ENCODE peak calls at places on chromosomes 2 and 18, in seven cellular contexts. E, R, Y, G, A, J and O are unnamed samples.

GRCh38 chr2:46873632-46874068 is 42.0 kb downstream of the MCFD2 start:
- DNase-seq in J (peak), G (peak), A (peak), Y (peak), E (peak), R (no peak), O (no peak)

GRCh38 chr2:118065927-118066326 is 22.3 kb upstream of the INSIG2 start:
- DNase-seq in A (no peak), Y (no peak), G (peak), J (no peak), E (no peak), R (no peak), O (no peak)

GRCh38 chr18:8478166-8478967 is 130.9 kb upstream of the RAB12 start:
- DNase-seq in J (peak), E (peak), R (no peak), A (peak), Y (peak), G (peak), O (peak)

GRCh38 chr18:24553886-24554285 is 93.4 kb downstream of the HRH4 start:
- DNase-seq in A (no peak), Y (no peak), J (no peak), R (no peak), G (no peak), E (no peak), O (no peak)

GRCh38 chr18:57051586-57052044 is 95.3 kb upstream of the BOD1L2 start:
- DNase-seq in Y (no peak), A (no peak), J (no peak), E (no peak), R (peak), G (peak), O (no peak)

GRCh38 chr2:70141754-70142589 is 48.8 kb downstream of the C2orf42 start:
- DNase-seq in Y (peak), A (no peak), E (peak), G (peak), R (no peak), J (no peak), O (peak)

GRCh38 chr2:83991992-83992391 is 467.1 kb downstream of the SUCLG1 start:
- DNase-seq in E (peak), G (peak), Y (no peak), R (no peak), J (no peak), A (no peak), O (no peak)

GRCh38 chr2:229401126-229401865 is 130.2 kb upstream of the PID1 start:
- DNase-seq in G (no peak), E (no peak), Y (no peak), J (no peak), A (no peak), R (no peak), O (no peak)

GRCh38 chr2:165681841-165682240 is 112.2 kb downstream of the GALNT3 start:
- DNase-seq in G (no peak), J (no peak), A (no peak), R (no peak), Y (no peak), E (no peak), O (no peak)

GRCh38 chr2:18410543-18410942 is 149.9 kb downstream of the RDH14 start:
- DNase-seq in Y (no peak), G (no peak), J (no peak), A (no peak), E (no peak), R (no peak), O (no peak)

GRCh38 chr2:26562811-26563645 is 78.1 kb downstream of the CIB4 start:
- DNase-seq in J (no peak), R (no peak), G (no peak), Y (no peak), E (peak), A (no peak), O (no peak)

GRCh38 chr2:198296665-198297308 is 492.4 kb downstream of the PLCL1 start:
- DNase-seq in Y (peak), A (peak), E (peak), G (peak), J (peak), R (no peak), O (peak)

GRCh38 chr2:40625849-40626248 is 174.0 kb upstream of the SLC8A1 start:
- DNase-seq in Y (no peak), R (no peak), G (no peak), A (no peak), J (no peak), E (no peak), O (no peak)

GRCh38 chr18:43933177-43933576 is 655.9 kb upstream of the SYT4 start:
- DNase-seq in Y (no peak), G (no peak), R (no peak), E (no peak), J (no peak), A (no peak), O (no peak)

GRCh38 chr2:117555965-117556364 is 258.5 kb upstream of the DDX18 start:
- DNase-seq in R (no peak), J (no peak), E (no peak), Y (no peak), G (no peak), A (no peak), O (no peak)

GRCh38 chr2:238727585-238728321 is 120.1 kb upstream of the TWIST2 start:
- DNase-seq in Y (no peak), E (no peak), G (no peak), J (no peak), R (no peak), A (no peak), O (no peak)

GRCh38 chr2:216665240-216665639 is 30.1 kb downstream of the IGFBP5 start:
- DNase-seq in J (no peak), A (no peak), Y (no peak), R (no peak), E (no peak), G (no peak), O (peak)

GRCh38 chr18:48391863-48392262 is 17.3 kb downstream of the ZBTB7C start:
- DNase-seq in A (no peak), G (no peak), Y (no peak), E (no peak), R (no peak), J (no peak), O (no peak)

GRCh38 chr2:236180831-236181453 is 12.8 kb upstream of the GBX2 start:
- DNase-seq in G (peak), R (no peak), J (no peak), Y (peak), A (peak), E (peak), O (peak)

GRCh38 chr2:97011977-97012569 is 25.7 kb upstream of the FAM178B start:
- DNase-seq in R (peak), J (no peak), E (peak), A (no peak), Y (peak), G (no peak), O (no peak)

GRCh38 chr2:85549826-85550225 is 10.9 kb downstream of the MAT2A start:
- DNase-seq in G (no peak), R (no peak), E (no peak), A (no peak), J (no peak), Y (no peak), O (no peak)

GRCh38 chr2:152694161-152694661 is 23.1 kb downstream of the PRPF40A start:
- DNase-seq in R (no peak), G (no peak), Y (no peak), J (no peak), E (no peak), A (no peak), O (no peak)

GRCh38 chr2:9831670-9832069 is 11.6 kb upstream of the TAF1B start:
- DNase-seq in A (no peak), E (no peak), R (no peak), Y (no peak), J (no peak), G (no peak), O (no peak)

GRCh38 chr2:71935291-71935848 is 212.3 kb downstream of the CYP26B1 start:
- DNase-seq in R (no peak), J (no peak), Y (no peak), A (peak), E (no peak), G (peak), O (no peak)

GRCh38 chr2:30691948-30692828 is 115.1 kb downstream of the CAPN13 start:
- DNase-seq in A (no peak), E (no peak), G (no peak), R (no peak), J (no peak), Y (no peak), O (no peak)

GRCh38 chr18:55415258-55415871 is 172.6 kb downstream of the TCF4 start:
- DNase-seq in E (peak), G (peak), A (peak), Y (peak), R (peak), J (peak), O (peak)

GRCh38 chr2:241584446-241584845 is 25.9 kb downstream of the BOK start:
- DNase-seq in Y (no peak), J (no peak), A (no peak), G (peak), R (no peak), E (peak), O (no peak)

GRCh38 chr2:11569636-11570035 is 35.8 kb downstream of the GREB1 start:
- DNase-seq in G (no peak), A (no peak), J (no peak), Y (no peak), R (no peak), E (no peak), O (no peak)

GRCh38 chr2:105932582-105932981 is 187.9 kb downstream of the NCK2 start:
- DNase-seq in Y (no peak), G (no peak), E (no peak), J (no peak), R (no peak), A (no peak), O (no peak)

GRCh38 chr18:50042611-50043010 is 152.3 kb downstream of the MYO5B start:
- DNase-seq in G (no peak), E (no peak), Y (no peak), J (no peak), A (no peak), R (no peak), O (peak)

GRCh38 chr2:109337221-109337620 is 208.2 kb downstream of the SH3RF3 start:
- DNase-seq in E (no peak), Y (no peak), R (no peak), J (no peak), A (no peak), G (no peak), O (no peak)

GRCh38 chr18:35089382-35089781 is 48.2 kb downstream of the MAPRE2 start:
- DNase-seq in G (no peak), E (no peak), Y (no peak), A (no peak), J (no peak), R (no peak), O (no peak)

GRCh38 chr2:70675862-70676261 is 92.1 kb downstream of the ADD2 start:
- DNase-seq in G (no peak), R (no peak), J (no peak), E (no peak), A (no peak), Y (no peak), O (no peak)

DNA sequence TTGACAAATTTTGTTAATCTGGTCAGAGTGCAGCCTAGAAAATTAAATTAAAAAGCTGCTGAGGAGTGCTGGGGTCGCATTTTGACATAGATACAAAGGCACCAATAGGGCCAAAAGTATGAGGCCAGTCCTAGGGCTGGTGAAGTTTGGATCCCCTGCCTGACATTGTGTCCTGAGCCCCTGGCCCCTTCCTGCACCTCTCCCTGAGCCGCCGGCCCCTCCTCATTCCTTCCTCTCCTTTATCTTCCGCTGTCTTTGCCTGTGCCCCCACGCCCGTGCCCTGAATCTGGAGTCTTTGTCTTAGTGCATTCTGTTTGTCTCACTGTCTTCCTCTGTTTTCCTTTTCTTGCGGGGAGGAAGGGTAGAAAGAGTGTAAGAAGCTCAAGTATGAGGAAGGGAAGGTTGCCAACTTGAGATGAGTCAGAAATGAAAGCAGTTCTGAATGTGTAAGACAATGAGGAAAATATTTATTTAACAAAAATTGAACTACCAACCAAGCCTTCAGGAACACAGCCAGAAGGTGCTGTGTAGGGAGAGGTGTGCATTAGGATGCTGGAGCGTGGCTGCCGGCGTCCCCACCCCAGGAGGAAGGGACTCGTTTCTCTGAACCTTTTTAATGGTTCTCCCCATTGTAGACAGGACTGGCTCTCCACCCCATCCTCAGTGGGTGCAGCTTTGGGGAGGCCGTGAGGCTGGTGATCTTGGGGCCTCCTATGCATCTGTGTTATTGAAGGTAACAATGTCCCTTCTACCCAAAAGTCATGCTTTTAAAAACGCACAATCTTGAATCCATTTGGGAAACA is 133.1 kb downstream of the NEDD4L start:
- DNase-seq in G (no peak), A (no peak), E (no peak), Y (no peak), R (no peak), J (no peak), O (no peak)
- TF ChIP-seq SP1 in G (no peak), A (no peak), E (peak), Y (no peak), R (no peak), J (no peak), O (no peak)

GRCh38 chr2:231530099-231531085 is at the start of gene NMUR1:
- DNase-seq in R (no peak), E (peak), A (peak), J (no peak), Y (no peak), G (peak), O (peak)
- TF ChIP-seq SP1 in R (no peak), E (no peak), A (no peak), J (no peak), Y (no peak), G (no peak), O (no peak)

GRCh38 chr2:59570818-59571217 is 982.6 kb downstream of the BCL11A start:
- DNase-seq in E (no peak), Y (no peak), R (no peak), J (no peak), G (no peak), A (no peak), O (no peak)
- TF ChIP-seq SP1 in E (no peak), Y (no peak), R (no peak), J (no peak), G (no peak), A (no peak), O (no peak)

DNA sequence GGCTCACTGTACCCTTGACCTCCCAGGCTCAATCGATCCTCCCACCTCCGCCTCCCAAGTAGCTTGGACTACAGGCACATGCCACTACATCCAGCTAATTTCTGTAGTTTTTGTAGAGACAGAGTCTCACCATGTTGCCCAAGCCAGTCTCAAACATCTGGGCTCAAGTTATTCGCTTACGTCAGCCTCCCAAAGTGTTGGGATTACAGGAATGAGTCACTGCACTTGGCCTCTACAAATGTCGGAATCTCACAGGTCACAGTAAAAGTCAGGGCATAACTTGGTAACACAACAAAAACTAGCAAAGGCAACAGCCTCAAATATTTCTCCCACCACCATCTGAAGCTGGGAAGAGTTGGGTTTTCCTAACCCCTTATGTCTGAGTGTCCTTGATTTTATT is 25.3 kb downstream of the SCG2 start:
- DNase-seq in R (no peak), E (peak), Y (no peak), A (no peak), J (no peak), G (no peak), O (no peak)
- TF ChIP-seq SP1 in R (no peak), E (peak), Y (no peak), A (no peak), J (no peak), G (no peak), O (no peak)

GRCh38 chr2:101743288-101743687 is 45.8 kb downstream of the MAP4K4 start:
- DNase-seq in J (no peak), G (no peak), R (no peak), E (no peak), Y (no peak), A (no peak), O (no peak)
- TF ChIP-seq SP1 in J (no peak), G (no peak), R (no peak), E (no peak), Y (no peak), A (no peak), O (no peak)

GRCh38 chr2:133829686-133830085 is 261.4 kb upstream of the NCKAP5 start:
- DNase-seq in A (no peak), G (no peak), Y (no peak), R (no peak), J (no peak), E (no peak), O (no peak)

GRCh38 chr2:133836691-133837090 is 268.4 kb upstream of the NCKAP5 start:
- DNase-seq in R (no peak), J (no peak), G (no peak), A (no peak), E (no peak), Y (no peak), O (no peak)

GRCh38 chr2:133836220-133836619 is 268.0 kb upstream of the NCKAP5 start:
- DNase-seq in R (no peak), G (no peak), Y (no peak), E (no peak), J (no peak), A (no peak), O (no peak)

GRCh38 chr2:133837441-133838090 is 269.3 kb upstream of the NCKAP5 start:
- DNase-seq in G (no peak), Y (no peak), J (no peak), E (no peak), R (no peak), A (no peak), O (no peak)

GRCh38 chr2:133833746-133834145 is 265.5 kb upstream of the NCKAP5 start:
- DNase-seq in Y (no peak), A (no peak), E (no peak), R (no peak), J (no peak), G (no peak), O (no peak)
- TF ChIP-seq SP1 in Y (no peak), A (no peak), E (no peak), R (no peak), J (no peak), G (no peak), O (no peak)

GRCh38 chr2:211157856-211158463 is 601.6 kb downstream of the CPS1 start:
- DNase-seq in G (peak), A (peak), J (no peak), Y (peak), E (peak), R (peak), O (peak)
- TF ChIP-seq SP1 in G (no peak), A (no peak), J (no peak), Y (no peak), E (no peak), R (no peak), O (no peak)